ENCODE peak calls at places on chromosomes 13 and 19, in seven cellular contexts. One of them, this sample, is unnamed.

GRCh38 chr13:51519839-51520238 is 64.4 kb upstream of the WDFY2 start:
- DNase-seq in lung microvascular endothelial cell: no peak
- DNase-seq in NCI-H774: no peak
- DNase-seq in effector CD4-positive, alpha-beta T cell: no peak
- DNase-seq in mucosa of descending colon: no peak
- DNase-seq in AG10803: peak; percentile 84
- DNase-seq in RKO: no peak
- DNase-seq in this sample: no peak

GRCh38 chr19:53824134-53824611 is at the start of gene NLRP12:
- DNase-seq in effector CD4-positive, alpha-beta T cell: no peak
- DNase-seq in NCI-H774: no peak
- DNase-seq in RKO: no peak
- DNase-seq in lung microvascular endothelial cell: no peak
- DNase-seq in mucosa of descending colon: no peak
- DNase-seq in AG10803: no peak
- DNase-seq in this sample: no peak

GRCh38 chr19:47309038-47309437 is 623 bp upstream of the C5AR1 start:
- DNase-seq in effector CD4-positive, alpha-beta T cell: no peak
- DNase-seq in NCI-H774: no peak
- DNase-seq in mucosa of descending colon: no peak
- DNase-seq in RKO: no peak
- DNase-seq in AG10803: peak; percentile 77
- DNase-seq in lung microvascular endothelial cell: no peak
- DNase-seq in this sample: no peak

GRCh38 chr13:100439247-100439955 is 149.2 kb downstream of the GGACT start:
- DNase-seq in NCI-H774: peak; percentile 43
- DNase-seq in effector CD4-positive, alpha-beta T cell: no peak
- DNase-seq in AG10803: no peak
- DNase-seq in lung microvascular endothelial cell: no peak
- DNase-seq in RKO: no peak
- DNase-seq in mucosa of descending colon: no peak
- DNase-seq in this sample: no peak

GRCh38 chr19:47226426-47227346 is 4.3 kb downstream of the BBC3 start:
- DNase-seq in effector CD4-positive, alpha-beta T cell: peak; percentile 29
- DNase-seq in RKO: peak; percentile 93
- DNase-seq in mucosa of descending colon: peak; percentile 87
- DNase-seq in AG10803: peak; percentile 93
- DNase-seq in NCI-H774: peak; percentile 40
- DNase-seq in lung microvascular endothelial cell: peak; percentile 59
- DNase-seq in this sample: peak; percentile 82

GRCh38 chr13:34857561-34857960 is 84.5 kb upstream of the NBEA start:
- DNase-seq in lung microvascular endothelial cell: no peak
- DNase-seq in effector CD4-positive, alpha-beta T cell: no peak
- DNase-seq in RKO: no peak
- DNase-seq in mucosa of descending colon: no peak
- DNase-seq in AG10803: no peak
- DNase-seq in NCI-H774: no peak
- DNase-seq in this sample: no peak

GRCh38 chr13:106153041-106153440 is 382.4 kb downstream of the EFNB2 start:
- DNase-seq in NCI-H774: no peak
- DNase-seq in effector CD4-positive, alpha-beta T cell: no peak
- DNase-seq in lung microvascular endothelial cell: no peak
- DNase-seq in AG10803: no peak
- DNase-seq in mucosa of descending colon: no peak
- DNase-seq in RKO: no peak
- DNase-seq in this sample: no peak

GRCh38 chr13:109949395-109949794 is 163.0 kb upstream of the IRS2 start:
- DNase-seq in effector CD4-positive, alpha-beta T cell: no peak
- DNase-seq in mucosa of descending colon: no peak
- DNase-seq in AG10803: no peak
- DNase-seq in NCI-H774: no peak
- DNase-seq in RKO: no peak
- DNase-seq in lung microvascular endothelial cell: no peak
- DNase-seq in this sample: no peak

GRCh38 chr13:113080901-113081521 is 24.6 kb upstream of the F7 start:
- DNase-seq in AG10803: no peak
- DNase-seq in effector CD4-positive, alpha-beta T cell: no peak
- DNase-seq in lung microvascular endothelial cell: no peak
- DNase-seq in mucosa of descending colon: no peak
- DNase-seq in RKO: no peak
- DNase-seq in NCI-H774: no peak
- DNase-seq in this sample: no peak

GRCh38 chr13:98253526-98253925 is 76.5 kb upstream of the RNF113B start:
- DNase-seq in NCI-H774: no peak
- DNase-seq in lung microvascular endothelial cell: no peak
- DNase-seq in AG10803: peak; percentile 71
- DNase-seq in effector CD4-positive, alpha-beta T cell: no peak
- DNase-seq in RKO: no peak
- DNase-seq in mucosa of descending colon: no peak
- DNase-seq in this sample: no peak

GRCh38 chr19:35348909-35349611 is 1.4 kb downstream of the FFAR1 start:
- DNase-seq in mucosa of descending colon: peak; percentile 18
- DNase-seq in lung microvascular endothelial cell: no peak
- DNase-seq in NCI-H774: no peak
- DNase-seq in AG10803: no peak
- DNase-seq in effector CD4-positive, alpha-beta T cell: no peak
- DNase-seq in RKO: no peak
- DNase-seq in this sample: no peak

GRCh38 chr19:53158119-53158656 is 665 bp downstream of the ZNF347 start:
- DNase-seq in effector CD4-positive, alpha-beta T cell: peak; percentile 15
- DNase-seq in AG10803: peak; percentile 16
- DNase-seq in mucosa of descending colon: peak; percentile 58
- DNase-seq in RKO: no peak
- DNase-seq in lung microvascular endothelial cell: peak; percentile 38
- DNase-seq in NCI-H774: no peak
- DNase-seq in this sample: peak; percentile 33

GRCh38 chr13:33945477-33945876 is 127.5 kb downstream of the RFC3 start:
- DNase-seq in NCI-H774: no peak
- DNase-seq in mucosa of descending colon: no peak
- DNase-seq in AG10803: no peak
- DNase-seq in effector CD4-positive, alpha-beta T cell: no peak
- DNase-seq in RKO: no peak
- DNase-seq in lung microvascular endothelial cell: no peak
- DNase-seq in this sample: no peak

GRCh38 chr13:32010137-32010536 is 21.4 kb upstream of the FRY start:
- DNase-seq in mucosa of descending colon: no peak
- DNase-seq in AG10803: peak; percentile 67
- DNase-seq in lung microvascular endothelial cell: no peak
- DNase-seq in RKO: no peak
- DNase-seq in effector CD4-positive, alpha-beta T cell: no peak
- DNase-seq in NCI-H774: no peak
- DNase-seq in this sample: no peak

GRCh38 chr13:92829930-92830329 is 396.7 kb upstream of the GPC6 start:
- DNase-seq in lung microvascular endothelial cell: no peak
- DNase-seq in AG10803: no peak
- DNase-seq in NCI-H774: no peak
- DNase-seq in RKO: no peak
- DNase-seq in effector CD4-positive, alpha-beta T cell: no peak
- DNase-seq in mucosa of descending colon: no peak
- DNase-seq in this sample: no peak

GRCh38 chr19:17314007-17314589 is 4.7 kb downstream of the DDA1 start:
- DNase-seq in effector CD4-positive, alpha-beta T cell: no peak
- DNase-seq in AG10803: no peak
- DNase-seq in mucosa of descending colon: no peak
- DNase-seq in RKO: no peak
- DNase-seq in lung microvascular endothelial cell: no peak
- DNase-seq in NCI-H774: no peak
- DNase-seq in this sample: no peak

GRCh38 chr19:45455707-45456499 is 11.9 kb upstream of the FOSB start:
- DNase-seq in NCI-H774: peak; percentile 72
- DNase-seq in mucosa of descending colon: peak; percentile 93
- DNase-seq in RKO: peak; percentile 98
- DNase-seq in effector CD4-positive, alpha-beta T cell: peak; percentile 63
- DNase-seq in AG10803: peak; percentile 99
- DNase-seq in lung microvascular endothelial cell: peak; percentile 99
- DNase-seq in this sample: peak; percentile 94

GRCh38 chr19:54391589-54392061 is 23.6 kb upstream of the TTYH1 start:
- DNase-seq in lung microvascular endothelial cell: no peak
- DNase-seq in AG10803: no peak
- DNase-seq in RKO: peak; percentile 40
- DNase-seq in NCI-H774: no peak
- DNase-seq in effector CD4-positive, alpha-beta T cell: no peak
- DNase-seq in mucosa of descending colon: no peak
- DNase-seq in this sample: no peak

GRCh38 chr13:30679483-30680330 is 55.6 kb upstream of the ALOX5AP start:
- DNase-seq in NCI-H774: no peak
- DNase-seq in effector CD4-positive, alpha-beta T cell: no peak
- DNase-seq in AG10803: peak; percentile 32
- DNase-seq in lung microvascular endothelial cell: peak; percentile 37
- DNase-seq in RKO: peak; percentile 29
- DNase-seq in mucosa of descending colon: no peak
- DNase-seq in this sample: no peak

GRCh38 chr19:49425922-49426592 is 869 bp downstream of the GFY start:
- DNase-seq in lung microvascular endothelial cell: no peak
- DNase-seq in effector CD4-positive, alpha-beta T cell: no peak
- DNase-seq in NCI-H774: no peak
- DNase-seq in mucosa of descending colon: no peak
- DNase-seq in AG10803: no peak
- DNase-seq in RKO: no peak
- DNase-seq in this sample: no peak

GRCh38 chr13:59744747-59745394 is 418.9 kb downstream of the DIAPH3 start:
- DNase-seq in effector CD4-positive, alpha-beta T cell: no peak
- DNase-seq in NCI-H774: no peak
- DNase-seq in AG10803: peak; percentile 11
- DNase-seq in RKO: no peak
- DNase-seq in lung microvascular endothelial cell: no peak
- DNase-seq in mucosa of descending colon: no peak
- DNase-seq in this sample: no peak

GRCh38 chr13:20521388-20521787 is 4.3 kb downstream of the CRYL1 start:
- DNase-seq in AG10803: no peak
- DNase-seq in mucosa of descending colon: no peak
- DNase-seq in lung microvascular endothelial cell: no peak
- DNase-seq in NCI-H774: no peak
- DNase-seq in RKO: no peak
- DNase-seq in effector CD4-positive, alpha-beta T cell: no peak
- DNase-seq in this sample: no peak

GRCh38 chr19:51166846-51167490 is 24.9 kb downstream of the SIGLEC7 start:
- DNase-seq in lung microvascular endothelial cell: no peak
- DNase-seq in effector CD4-positive, alpha-beta T cell: no peak
- DNase-seq in RKO: no peak
- DNase-seq in AG10803: no peak
- DNase-seq in NCI-H774: no peak
- DNase-seq in mucosa of descending colon: no peak
- DNase-seq in this sample: no peak

GRCh38 chr19:8640402-8641004 is 10.1 kb downstream of the NFILZ start:
- DNase-seq in mucosa of descending colon: no peak
- DNase-seq in effector CD4-positive, alpha-beta T cell: no peak
- DNase-seq in RKO: no peak
- DNase-seq in lung microvascular endothelial cell: no peak
- DNase-seq in AG10803: peak; percentile 74
- DNase-seq in NCI-H774: no peak
- DNase-seq in this sample: no peak

GRCh38 chr13:26061947-26062346 is 10.1 kb upstream of the SHISA2 start:
- DNase-seq in RKO: peak; percentile 43
- DNase-seq in lung microvascular endothelial cell: peak; percentile 66
- DNase-seq in AG10803: peak; percentile 66
- DNase-seq in effector CD4-positive, alpha-beta T cell: no peak
- DNase-seq in mucosa of descending colon: no peak
- DNase-seq in NCI-H774: no peak
- DNase-seq in this sample: no peak

GRCh38 chr13:105759467-105759866 is 776.0 kb downstream of the EFNB2 start:
- DNase-seq in RKO: no peak
- DNase-seq in lung microvascular endothelial cell: no peak
- DNase-seq in AG10803: no peak
- DNase-seq in NCI-H774: no peak
- DNase-seq in effector CD4-positive, alpha-beta T cell: no peak
- DNase-seq in mucosa of descending colon: no peak
- DNase-seq in this sample: no peak

GRCh38 chr13:113035209-113035800 is 66.3 kb downstream of the MCF2L start:
- DNase-seq in RKO: no peak
- DNase-seq in lung microvascular endothelial cell: no peak
- DNase-seq in NCI-H774: no peak
- DNase-seq in AG10803: no peak
- DNase-seq in mucosa of descending colon: no peak
- DNase-seq in effector CD4-positive, alpha-beta T cell: no peak
- DNase-seq in this sample: no peak

GRCh38 chr19:47494729-47495128 is 10.7 kb upstream of the KPTN start:
- DNase-seq in NCI-H774: no peak
- DNase-seq in effector CD4-positive, alpha-beta T cell: no peak
- DNase-seq in RKO: no peak
- DNase-seq in AG10803: no peak
- DNase-seq in lung microvascular endothelial cell: no peak
- DNase-seq in mucosa of descending colon: peak; percentile 66
- DNase-seq in this sample: no peak

GRCh38 chr13:43123856-43124255 is 100.5 kb downstream of the DNAJC15 start:
- DNase-seq in effector CD4-positive, alpha-beta T cell: no peak
- DNase-seq in AG10803: no peak
- DNase-seq in lung microvascular endothelial cell: peak; percentile 68
- DNase-seq in RKO: no peak
- DNase-seq in NCI-H774: no peak
- DNase-seq in mucosa of descending colon: no peak
- DNase-seq in this sample: no peak

GRCh38 chr19:8209111-8209964 is at the start of gene CERS4:
- DNase-seq in effector CD4-positive, alpha-beta T cell: peak; percentile 70
- DNase-seq in mucosa of descending colon: peak; percentile 83
- DNase-seq in RKO: no peak
- DNase-seq in NCI-H774: peak; percentile 86
- DNase-seq in lung microvascular endothelial cell: no peak
- DNase-seq in AG10803: no peak
- DNase-seq in this sample: peak; percentile 78

GRCh38 chr19:29372921-29373797 is 152.6 kb upstream of the VSTM2B start:
- DNase-seq in RKO: no peak
- DNase-seq in effector CD4-positive, alpha-beta T cell: no peak
- DNase-seq in lung microvascular endothelial cell: no peak
- DNase-seq in mucosa of descending colon: no peak
- DNase-seq in NCI-H774: no peak
- DNase-seq in AG10803: no peak
- DNase-seq in this sample: no peak

GRCh38 chr13:96898855-96899254 is 95.4 kb downstream of the OXGR1 start:
- DNase-seq in AG10803: peak; percentile 3
- DNase-seq in mucosa of descending colon: no peak
- DNase-seq in NCI-H774: no peak
- DNase-seq in lung microvascular endothelial cell: no peak
- DNase-seq in RKO: no peak
- DNase-seq in effector CD4-positive, alpha-beta T cell: no peak
- DNase-seq in this sample: no peak

GRCh38 chr19:3479819-3480215 is 508 bp downstream of the SMIM24 start:
- DNase-seq in lung microvascular endothelial cell: no peak
- DNase-seq in AG10803: no peak
- DNase-seq in effector CD4-positive, alpha-beta T cell: peak; percentile 23
- DNase-seq in NCI-H774: no peak
- DNase-seq in mucosa of descending colon: peak; percentile 62
- DNase-seq in RKO: no peak
- DNase-seq in this sample: no peak

GRCh38 chr19:50565984-50566903 is 2.0 kb downstream of the LRRC4B start:
- DNase-seq in NCI-H774: no peak
- DNase-seq in lung microvascular endothelial cell: no peak
- DNase-seq in AG10803: no peak
- DNase-seq in RKO: no peak
- DNase-seq in mucosa of descending colon: no peak
- DNase-seq in effector CD4-positive, alpha-beta T cell: no peak
- DNase-seq in this sample: no peak